ENCODE peak calls at places on chromosome 15, in six cellular contexts. J, M, Z, N, C and L are unnamed samples.

GRCh38 chr15:25705430-25706115 is 157.6 kb downstream of the ATP10A start:
- DNase-seq in J (no peak), M (no peak), Z (no peak), N (no peak), C (no peak), L (no peak)

GRCh38 chr15:69760890-69761568 is 308.4 kb downstream of the RPLP1 start:
- DNase-seq in J (peak; percentile 57), M (peak; percentile 34), Z (no peak), N (peak; percentile 84), C (no peak), L (peak; percentile 92)

GRCh38 chr15:36688310-36689102 is 109.1 kb downstream of the CDIN1 start:
- DNase-seq in J (no peak), M (no peak), Z (no peak), N (no peak), C (no peak), L (no peak)

GRCh38 chr15:57772223-57772957 is 65.9 kb downstream of the POLR2M start:
- DNase-seq in J (no peak), M (no peak), Z (peak; percentile 76), N (no peak), C (peak; percentile 52), L (no peak)

GRCh38 chr15:71496336-71496955 is 313.9 kb upstream of the NR2E3 start:
- DNase-seq in J (no peak), M (no peak), Z (no peak), N (no peak), C (no peak), L (no peak)

GRCh38 chr15:41474941-41475340 is 18.7 kb upstream of the ITPKA start:
- DNase-seq in J (no peak), M (no peak), Z (no peak), N (no peak), C (no peak), L (no peak)

GRCh38 chr15:41011055-41011815 is 58.0 kb downstream of the CHAC1 start:
- DNase-seq in J (no peak), M (no peak), Z (no peak), N (no peak), C (no peak), L (no peak)

GRCh38 chr15:80978685-80979084 is 10.9 kb downstream of the MESD start:
- DNase-seq in J (no peak), M (no peak), Z (no peak), N (no peak), C (no peak), L (no peak)

GRCh38 chr15:33154366-33155166 is 39.9 kb downstream of the FMN1 start:
- DNase-seq in J (no peak), M (no peak), Z (no peak), N (no peak), C (no peak), L (no peak)

GRCh38 chr15:23566070-23567050 is 886 bp downstream of the MKRN3 start:
- DNase-seq in J (no peak), M (peak; percentile 77), Z (no peak), N (no peak), C (no peak), L (no peak)

GRCh38 chr15:33913459-33913858 is 54.8 kb upstream of the CHRM5 start:
- DNase-seq in J (no peak), M (no peak), Z (no peak), N (no peak), C (no peak), L (no peak)

GRCh38 chr15:36658905-36659304 is 79.5 kb downstream of the CDIN1 start:
- DNase-seq in J (no peak), M (no peak), Z (peak; percentile 16), N (no peak), C (no peak), L (no peak)

GRCh38 chr15:59216911-59217310 is 10.3 kb downstream of the LDHAL6B start:
- DNase-seq in J (no peak), M (no peak), Z (no peak), N (no peak), C (no peak), L (no peak)

GRCh38 chr15:43270676-43271306 is 4.1 kb upstream of the TGM5 start:
- DNase-seq in J (peak; percentile 47), M (no peak), Z (no peak), N (no peak), C (no peak), L (peak; percentile 70)

GRCh38 chr15:45884755-45885445 is 250.1 kb downstream of the SQOR start:
- DNase-seq in J (no peak), M (no peak), Z (no peak), N (no peak), C (no peak), L (no peak)

GRCh38 chr15:60485365-60485764 is 6.4 kb upstream of the ICE2 start:
- DNase-seq in J (no peak), M (no peak), Z (peak; percentile 26), N (no peak), C (peak; percentile 26), L (no peak)

GRCh38 chr15:49847937-49848823 is 227.3 kb downstream of the DTWD1 start:
- DNase-seq in J (no peak), M (no peak), Z (no peak), N (no peak), C (no peak), L (no peak)

GRCh38 chr15:69735126-69735525 is 282.5 kb downstream of the RPLP1 start:
- DNase-seq in J (no peak), M (peak; percentile 70), Z (peak; percentile 50), N (peak; percentile 48), C (peak; percentile 24), L (no peak)

GRCh38 chr15:78353093-78353492 is 12.9 kb downstream of the CRABP1 start:
- DNase-seq in J (peak; percentile 31), M (peak; percentile 55), Z (peak; percentile 51), N (no peak), C (no peak), L (peak; percentile 10)

GRCh38 chr15:38085931-38086562 is 151.6 kb downstream of the TMCO5A start:
- DNase-seq in J (no peak), M (no peak), Z (no peak), N (no peak), C (no peak), L (peak; percentile 87)

GRCh38 chr15:68445351-68445750 is 13.4 kb upstream of the ITGA11 start:
- DNase-seq in J (no peak), M (no peak), Z (no peak), N (no peak), C (no peak), L (no peak)

GRCh38 chr15:93067649-93068085 is 21.3 kb downstream of the RGMA start:
- DNase-seq in J (no peak), M (no peak), Z (no peak), N (no peak), C (no peak), L (no peak)

GRCh38 chr15:88681610-88682221 is 42.9 kb downstream of the ISG20 start:
- DNase-seq in J (no peak), M (peak; percentile 51), Z (no peak), N (peak; percentile 38), C (no peak), L (no peak)

GRCh38 chr15:78051622-78052405 is 25.7 kb downstream of the TBC1D2B start:
- DNase-seq in J (peak; percentile 43), M (no peak), Z (no peak), N (peak; percentile 69), C (no peak), L (no peak)

GRCh38 chr15:31452595-31453557 is 126.2 kb downstream of the KLF13 start:
- DNase-seq in J (peak; percentile 88), M (no peak), Z (no peak), N (no peak), C (no peak), L (no peak)

GRCh38 chr15:31444844-31445243 is 118.2 kb downstream of the KLF13 start:
- DNase-seq in J (peak; percentile 26), M (no peak), Z (no peak), N (no peak), C (no peak), L (peak; percentile 82)

GRCh38 chr15:31447893-31448634 is 121.4 kb downstream of the KLF13 start:
- DNase-seq in J (no peak), M (no peak), Z (no peak), N (no peak), C (no peak), L (no peak)

GRCh38 chr15:31446546-31446945 is 119.9 kb downstream of the KLF13 start:
- DNase-seq in J (no peak), M (no peak), Z (no peak), N (no peak), C (no peak), L (no peak)

GRCh38 chr15:31448635-31448979 is 122.0 kb downstream of the KLF13 start:
- DNase-seq in J (no peak), M (no peak), Z (no peak), N (no peak), C (no peak), L (no peak)
- H3K27ac ChIP-seq in J (peak overlapping the region; percentile 6), M (no peak overlapping the region), Z (no peak overlapping the region), N (no peak overlapping the region), C (no peak overlapping the region), L (no peak overlapping the region)

GRCh38 chr15:52232327-52232726 is 41.1 kb upstream of the GNB5 start:
- DNase-seq in J (peak; percentile 82), M (no peak), Z (no peak), N (no peak), C (no peak), L (no peak)
- TF ChIP-seq EZH2phosphoT487 in J (no peak), M (no peak), Z (no peak), N (no peak), C (no peak), L (no peak)

DNA sequence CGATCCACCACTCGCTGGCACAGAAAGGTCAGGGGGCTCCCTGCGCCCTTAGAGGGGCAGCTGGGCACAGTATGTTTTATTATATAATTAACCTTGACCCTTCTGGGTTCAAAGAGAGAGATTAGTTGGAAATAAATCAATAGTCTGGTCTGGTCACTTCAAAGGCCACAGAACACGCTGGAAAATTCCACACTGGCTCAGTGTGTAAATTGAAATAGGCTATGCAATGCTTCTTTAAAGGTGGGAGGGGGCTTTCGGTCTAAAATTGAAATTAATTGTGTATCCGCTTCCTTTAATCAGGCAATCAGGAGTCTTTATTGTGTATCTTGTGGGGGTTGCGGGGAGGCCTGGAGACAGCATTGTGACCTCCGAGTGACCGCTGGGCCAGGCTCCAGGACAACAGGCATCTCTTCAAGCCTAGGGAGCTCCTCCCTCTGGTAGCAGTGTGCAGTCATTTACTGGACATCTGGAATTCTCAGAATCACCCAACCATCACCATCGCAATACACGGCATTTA is 8.0 kb downstream of the RNU5B-1 start:
- DNase-seq in J (no peak), M (peak; percentile 77), Z (no peak), N (no peak), C (no peak), L (no peak)
- TF ChIP-seq CTCF in J (no peak), M (no peak), Z (no peak), N (no peak), C (no peak), L (no peak)

DNA sequence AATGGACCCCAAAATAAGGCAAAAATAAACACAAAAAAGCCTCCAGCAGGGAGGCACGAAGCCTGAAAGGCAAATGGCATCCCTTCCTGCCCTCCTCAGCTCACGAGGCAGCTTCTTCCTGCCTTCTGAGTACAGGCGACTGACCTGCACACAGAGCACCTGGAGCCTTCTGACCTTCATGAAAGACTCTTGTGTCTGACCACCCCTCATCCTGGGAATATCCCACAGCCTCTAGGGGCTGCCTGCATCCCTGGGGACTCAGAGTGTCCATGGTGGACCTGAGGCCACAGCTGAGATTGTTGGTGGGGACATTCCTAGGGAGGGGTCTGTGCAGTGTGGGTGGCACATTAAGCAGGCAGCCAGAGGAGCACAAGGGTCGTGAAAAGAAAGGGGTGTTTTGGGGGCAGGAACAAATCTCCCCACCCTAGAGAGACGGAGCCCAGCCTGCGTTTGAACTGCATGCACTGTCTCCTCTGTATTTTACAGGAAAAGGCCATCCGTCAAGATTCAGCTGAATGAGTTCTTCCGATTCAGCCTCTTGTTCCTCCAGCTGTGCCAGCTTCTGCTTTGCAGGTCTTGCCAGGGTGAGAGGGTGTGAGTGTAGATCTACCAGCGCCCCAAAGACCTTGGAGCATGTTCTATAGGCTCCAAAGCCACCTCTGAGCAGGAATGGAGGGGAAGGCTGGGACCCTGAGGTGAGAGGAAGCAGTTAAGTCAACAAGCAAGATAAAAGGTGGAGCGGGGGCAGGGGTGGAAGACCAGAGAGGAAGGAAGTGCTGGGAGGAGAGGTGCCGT is 80.4 kb upstream of the MEF2A start:
- DNase-seq in J (no peak), M (no peak), Z (peak; percentile 32), N (no peak), C (no peak), L (no peak)
- H3K27ac ChIP-seq in J (no peak overlapping the region), M (no peak overlapping the region), Z (no peak overlapping the region), N (no peak overlapping the region), C (no peak overlapping the region), L (no peak overlapping the region)